ENCODE peak calls at places on chromosome 3, in ten cellular contexts. One of them, this sample, is unnamed.

GRCh38 chr3:4825572-4826236 is 153.5 kb upstream of the BHLHE40 start:
- DNase-seq in bronchial epithelial cell: no peak
- DNase-seq in hepatocyte: no peak
- DNase-seq in dorsolateral prefrontal cortex: no peak
- DNase-seq in vagina: no peak
- DNase-seq in fibroblast of lung: no peak
- DNase-seq in body of pancreas: peak; percentile 46
- DNase-seq in AG04450: no peak
- DNase-seq in PC-3: no peak
- DNase-seq in left ventricle myocardium inferior: peak; percentile 56
- DNase-seq in this sample: no peak

GRCh38 chr3:71062037-71062919 is 521.2 kb downstream of the FOXP1 start:
- DNase-seq in bronchial epithelial cell: peak; percentile 66
- DNase-seq in hepatocyte: no peak
- DNase-seq in dorsolateral prefrontal cortex: no peak
- DNase-seq in vagina: no peak
- DNase-seq in fibroblast of lung: peak; percentile 55
- DNase-seq in body of pancreas: no peak
- DNase-seq in AG04450: no peak
- DNase-seq in PC-3: peak; percentile 42
- DNase-seq in left ventricle myocardium inferior: no peak
- DNase-seq in this sample: no peak

GRCh38 chr3:70943886-70944285 is 631.4 kb upstream of the MDFIC2 start:
- DNase-seq in bronchial epithelial cell: no peak
- DNase-seq in hepatocyte: no peak
- DNase-seq in dorsolateral prefrontal cortex: no peak
- DNase-seq in vagina: no peak
- DNase-seq in fibroblast of lung: peak; percentile 51
- DNase-seq in body of pancreas: no peak
- DNase-seq in AG04450: no peak
- DNase-seq in PC-3: peak; percentile 6
- DNase-seq in left ventricle myocardium inferior: no peak
- DNase-seq in this sample: no peak

GRCh38 chr3:72753495-72753894 is 94.8 kb downstream of the SHQ1 start:
- DNase-seq in bronchial epithelial cell: no peak
- DNase-seq in hepatocyte: peak; percentile 44
- DNase-seq in dorsolateral prefrontal cortex: no peak
- DNase-seq in vagina: no peak
- DNase-seq in fibroblast of lung: no peak
- DNase-seq in body of pancreas: no peak
- DNase-seq in AG04450: no peak
- DNase-seq in PC-3: no peak
- DNase-seq in left ventricle myocardium inferior: no peak
- DNase-seq in this sample: no peak

GRCh38 chr3:52845691-52846426 is 11.0 kb upstream of the MUSTN1 start:
- DNase-seq in bronchial epithelial cell: no peak
- DNase-seq in hepatocyte: no peak
- DNase-seq in dorsolateral prefrontal cortex: no peak
- DNase-seq in vagina: no peak
- DNase-seq in fibroblast of lung: no peak
- DNase-seq in body of pancreas: no peak
- DNase-seq in AG04450: no peak
- DNase-seq in PC-3: no peak
- DNase-seq in left ventricle myocardium inferior: no peak
- DNase-seq in this sample: no peak

GRCh38 chr3:67381667-67382272 is 272.6 kb downstream of the SUCLG2 start:
- DNase-seq in bronchial epithelial cell: peak; percentile 27
- DNase-seq in hepatocyte: peak; percentile 37
- DNase-seq in dorsolateral prefrontal cortex: no peak
- DNase-seq in vagina: no peak
- DNase-seq in fibroblast of lung: peak; percentile 57
- DNase-seq in body of pancreas: no peak
- DNase-seq in AG04450: no peak
- DNase-seq in PC-3: peak; percentile 33
- DNase-seq in left ventricle myocardium inferior: no peak
- DNase-seq in this sample: no peak

GRCh38 chr3:10950476-10951294 is 41.9 kb upstream of the SLC6A1 start:
- DNase-seq in bronchial epithelial cell: peak; percentile 32
- DNase-seq in hepatocyte: peak; percentile 45
- DNase-seq in dorsolateral prefrontal cortex: no peak
- DNase-seq in vagina: no peak
- DNase-seq in fibroblast of lung: peak; percentile 47
- DNase-seq in body of pancreas: no peak
- DNase-seq in AG04450: peak; percentile 7
- DNase-seq in PC-3: peak; percentile 67
- DNase-seq in left ventricle myocardium inferior: no peak
- DNase-seq in this sample: no peak

GRCh38 chr3:45915518-45916231 is 27.6 kb upstream of the CXCR6 start:
- DNase-seq in bronchial epithelial cell: peak; percentile 91
- DNase-seq in hepatocyte: peak; percentile 59
- DNase-seq in dorsolateral prefrontal cortex: no peak
- DNase-seq in vagina: no peak
- DNase-seq in fibroblast of lung: peak; percentile 66
- DNase-seq in body of pancreas: peak; percentile 16
- DNase-seq in AG04450: peak; percentile 70
- DNase-seq in PC-3: peak; percentile 82
- DNase-seq in left ventricle myocardium inferior: no peak
- DNase-seq in this sample: peak; percentile 52

GRCh38 chr3:165669502-165669901 is 167.7 kb downstream of the BCHE start:
- DNase-seq in bronchial epithelial cell: no peak
- DNase-seq in hepatocyte: no peak
- DNase-seq in dorsolateral prefrontal cortex: no peak
- DNase-seq in vagina: no peak
- DNase-seq in fibroblast of lung: peak; percentile 78
- DNase-seq in body of pancreas: no peak
- DNase-seq in AG04450: peak; percentile 11
- DNase-seq in PC-3: peak; percentile 10
- DNase-seq in left ventricle myocardium inferior: no peak
- DNase-seq in this sample: no peak

GRCh38 chr3:160023476-160023875 is 34.8 kb downstream of the IL12A start:
- DNase-seq in bronchial epithelial cell: no peak
- DNase-seq in hepatocyte: no peak
- DNase-seq in dorsolateral prefrontal cortex: no peak
- DNase-seq in vagina: no peak
- DNase-seq in fibroblast of lung: peak; percentile 64
- DNase-seq in body of pancreas: no peak
- DNase-seq in AG04450: no peak
- DNase-seq in PC-3: peak; percentile 74
- DNase-seq in left ventricle myocardium inferior: no peak
- DNase-seq in this sample: no peak

GRCh38 chr3:131231710-131232348 is 149.7 kb upstream of the NUDT16 start:
- DNase-seq in bronchial epithelial cell: peak; percentile 12
- DNase-seq in hepatocyte: no peak
- DNase-seq in dorsolateral prefrontal cortex: no peak
- DNase-seq in vagina: no peak
- DNase-seq in fibroblast of lung: peak; percentile 52
- DNase-seq in body of pancreas: no peak
- DNase-seq in AG04450: no peak
- DNase-seq in PC-3: peak; percentile 49
- DNase-seq in left ventricle myocardium inferior: no peak
- DNase-seq in this sample: no peak

GRCh38 chr3:39349080-39349479 is 19.6 kb downstream of the CCR8 start:
- DNase-seq in bronchial epithelial cell: no peak
- DNase-seq in hepatocyte: no peak
- DNase-seq in dorsolateral prefrontal cortex: no peak
- DNase-seq in vagina: no peak
- DNase-seq in fibroblast of lung: no peak
- DNase-seq in body of pancreas: no peak
- DNase-seq in AG04450: no peak
- DNase-seq in PC-3: no peak
- DNase-seq in left ventricle myocardium inferior: no peak
- DNase-seq in this sample: no peak

GRCh38 chr3:38458796-38459498 is 5.3 kb downstream of the ACVR2B start:
- DNase-seq in bronchial epithelial cell: peak; percentile 57
- DNase-seq in hepatocyte: no peak
- DNase-seq in dorsolateral prefrontal cortex: no peak
- DNase-seq in vagina: no peak
- DNase-seq in fibroblast of lung: peak; percentile 40
- DNase-seq in body of pancreas: peak; percentile 90
- DNase-seq in AG04450: no peak
- DNase-seq in PC-3: peak; percentile 66
- DNase-seq in left ventricle myocardium inferior: no peak
- DNase-seq in this sample: no peak

GRCh38 chr3:138349926-138350665 is 1.7 kb downstream of the MRAS start:
- DNase-seq in bronchial epithelial cell: no peak
- DNase-seq in hepatocyte: no peak
- DNase-seq in dorsolateral prefrontal cortex: no peak
- DNase-seq in vagina: no peak
- DNase-seq in fibroblast of lung: peak; percentile 47
- DNase-seq in body of pancreas: no peak
- DNase-seq in AG04450: no peak
- DNase-seq in PC-3: no peak
- DNase-seq in left ventricle myocardium inferior: no peak
- DNase-seq in this sample: no peak
- H3K4me3 ChIP-seq in bronchial epithelial cell: no peak overlapping the region
- H3K4me3 ChIP-seq in hepatocyte: no peak overlapping the region
- H3K4me3 ChIP-seq in dorsolateral prefrontal cortex: peak overlapping the region; percentile 89
- H3K4me3 ChIP-seq in vagina: peak overlapping the region; percentile 57
- H3K4me3 ChIP-seq in fibroblast of lung: peak overlapping the region; percentile 76
- H3K4me3 ChIP-seq in body of pancreas: no peak overlapping the region
- H3K4me3 ChIP-seq in AG04450: peak overlapping the region; percentile 82
- H3K4me3 ChIP-seq in PC-3: no peak overlapping the region
- H3K4me3 ChIP-seq in left ventricle myocardium inferior: peak overlapping the region; percentile 92
- H3K4me3 ChIP-seq in this sample: peak overlapping the region; percentile 73

GRCh38 chr3:167913218-167913902 is 177.8 kb downstream of the SERPINI1 start:
- DNase-seq in bronchial epithelial cell: peak; percentile 15
- DNase-seq in hepatocyte: peak; percentile 25
- DNase-seq in dorsolateral prefrontal cortex: no peak
- DNase-seq in vagina: no peak
- DNase-seq in fibroblast of lung: peak; percentile 30
- DNase-seq in body of pancreas: peak; percentile 30
- DNase-seq in AG04450: no peak
- DNase-seq in PC-3: peak; percentile 46
- DNase-seq in left ventricle myocardium inferior: no peak
- DNase-seq in this sample: no peak

GRCh38 chr3:167917969-167918368 is 177.8 kb downstream of the GOLIM4 start:
- DNase-seq in bronchial epithelial cell: no peak
- DNase-seq in hepatocyte: no peak
- DNase-seq in dorsolateral prefrontal cortex: no peak
- DNase-seq in vagina: no peak
- DNase-seq in fibroblast of lung: no peak
- DNase-seq in body of pancreas: no peak
- DNase-seq in AG04450: no peak
- DNase-seq in PC-3: no peak
- DNase-seq in left ventricle myocardium inferior: no peak
- DNase-seq in this sample: no peak

GRCh38 chr3:167919590-167919989 is 176.1 kb downstream of the GOLIM4 start:
- DNase-seq in bronchial epithelial cell: no peak
- DNase-seq in hepatocyte: no peak
- DNase-seq in dorsolateral prefrontal cortex: no peak
- DNase-seq in vagina: no peak
- DNase-seq in fibroblast of lung: no peak
- DNase-seq in body of pancreas: no peak
- DNase-seq in AG04450: no peak
- DNase-seq in PC-3: no peak
- DNase-seq in left ventricle myocardium inferior: no peak
- DNase-seq in this sample: no peak

GRCh38 chr3:167920747-167921146 is 175.0 kb downstream of the GOLIM4 start:
- DNase-seq in bronchial epithelial cell: no peak
- DNase-seq in hepatocyte: no peak
- DNase-seq in dorsolateral prefrontal cortex: no peak
- DNase-seq in vagina: no peak
- DNase-seq in fibroblast of lung: no peak
- DNase-seq in body of pancreas: no peak
- DNase-seq in AG04450: no peak
- DNase-seq in PC-3: no peak
- DNase-seq in left ventricle myocardium inferior: no peak
- DNase-seq in this sample: no peak

GRCh38 chr3:167918686-167919085 is 177.0 kb downstream of the GOLIM4 start:
- DNase-seq in bronchial epithelial cell: no peak
- DNase-seq in hepatocyte: no peak
- DNase-seq in dorsolateral prefrontal cortex: no peak
- DNase-seq in vagina: no peak
- DNase-seq in fibroblast of lung: peak; percentile 5
- DNase-seq in body of pancreas: no peak
- DNase-seq in AG04450: no peak
- DNase-seq in PC-3: no peak
- DNase-seq in left ventricle myocardium inferior: no peak
- DNase-seq in this sample: no peak
- H3K4me3 ChIP-seq in bronchial epithelial cell: no peak overlapping the region
- H3K4me3 ChIP-seq in hepatocyte: no peak overlapping the region
- H3K4me3 ChIP-seq in dorsolateral prefrontal cortex: no peak overlapping the region
- H3K4me3 ChIP-seq in vagina: no peak overlapping the region
- H3K4me3 ChIP-seq in fibroblast of lung: no peak overlapping the region
- H3K4me3 ChIP-seq in body of pancreas: no peak overlapping the region
- H3K4me3 ChIP-seq in AG04450: no peak overlapping the region
- H3K4me3 ChIP-seq in PC-3: no peak overlapping the region
- H3K4me3 ChIP-seq in left ventricle myocardium inferior: no peak overlapping the region
- H3K4me3 ChIP-seq in this sample: no peak overlapping the region

DNA sequence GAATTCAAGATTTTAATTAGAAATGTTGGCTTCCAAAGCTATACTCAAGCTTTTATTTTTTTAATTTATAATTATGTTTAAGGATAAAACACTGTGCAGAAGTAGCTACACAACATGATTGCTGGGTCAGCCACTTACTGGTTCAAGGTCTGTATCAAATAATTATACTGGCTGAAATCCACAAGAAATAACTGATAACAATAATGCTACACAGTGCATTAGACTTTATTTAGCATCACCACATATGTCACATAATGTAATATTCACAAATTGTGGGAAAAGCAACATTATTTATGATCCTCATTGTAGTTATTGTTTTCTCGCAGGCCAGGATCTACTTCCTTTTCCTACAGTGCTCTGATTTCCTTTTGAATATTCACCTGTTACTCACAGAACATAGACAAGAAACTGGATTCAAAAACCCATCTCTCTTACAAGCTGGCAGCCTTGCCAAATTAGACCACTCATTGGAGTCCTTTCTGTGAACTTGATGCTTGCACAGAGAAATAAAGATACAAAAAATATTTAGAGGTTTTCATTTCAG is 161.7 kb downstream of the MECOM start:
- DNase-seq in bronchial epithelial cell: no peak
- DNase-seq in hepatocyte: no peak
- DNase-seq in dorsolateral prefrontal cortex: no peak
- DNase-seq in vagina: no peak
- DNase-seq in fibroblast of lung: no peak
- DNase-seq in body of pancreas: no peak
- DNase-seq in AG04450: no peak
- DNase-seq in PC-3: no peak
- DNase-seq in left ventricle myocardium inferior: no peak
- DNase-seq in this sample: no peak
- H3K4me3 ChIP-seq in bronchial epithelial cell: no peak overlapping the region
- H3K4me3 ChIP-seq in hepatocyte: no peak overlapping the region
- H3K4me3 ChIP-seq in dorsolateral prefrontal cortex: no peak overlapping the region
- H3K4me3 ChIP-seq in vagina: no peak overlapping the region
- H3K4me3 ChIP-seq in fibroblast of lung: no peak overlapping the region
- H3K4me3 ChIP-seq in body of pancreas: no peak overlapping the region
- H3K4me3 ChIP-seq in AG04450: no peak overlapping the region
- H3K4me3 ChIP-seq in PC-3: no peak overlapping the region
- H3K4me3 ChIP-seq in left ventricle myocardium inferior: no peak overlapping the region
- H3K4me3 ChIP-seq in this sample: no peak overlapping the region

GRCh38 chr3:50205719-50206276 is 727 bp downstream of the SLC38A3 start:
- DNase-seq in bronchial epithelial cell: peak; percentile 22
- DNase-seq in hepatocyte: peak; percentile 73
- DNase-seq in dorsolateral prefrontal cortex: no peak
- DNase-seq in vagina: no peak
- DNase-seq in fibroblast of lung: no peak
- DNase-seq in body of pancreas: peak; percentile 91
- DNase-seq in AG04450: no peak
- DNase-seq in PC-3: no peak
- DNase-seq in left ventricle myocardium inferior: peak; percentile 57
- DNase-seq in this sample: no peak
- H3K4me3 ChIP-seq in bronchial epithelial cell: no peak overlapping the region
- H3K4me3 ChIP-seq in hepatocyte: no peak overlapping the region
- H3K4me3 ChIP-seq in dorsolateral prefrontal cortex: peak overlapping the region; percentile 75
- H3K4me3 ChIP-seq in vagina: peak overlapping the region; percentile 40
- H3K4me3 ChIP-seq in fibroblast of lung: no peak overlapping the region
- H3K4me3 ChIP-seq in body of pancreas: peak overlapping the region; percentile 50
- H3K4me3 ChIP-seq in AG04450: no peak overlapping the region
- H3K4me3 ChIP-seq in PC-3: no peak overlapping the region
- H3K4me3 ChIP-seq in left ventricle myocardium inferior: peak overlapping the region; percentile 74
- H3K4me3 ChIP-seq in this sample: no peak overlapping the region

This sample was measured in sigmoid colon.